ENCODE peak calls at places on chromosomes 1 and 21, in four cellular contexts. Y, C, V and O are unnamed samples.

GRCh38 chr1:101373570-101373969 is 136.8 kb downstream of the S1PR1 start:
- DNase-seq in Y (no peak), C (no peak), V (no peak), O (no peak)

GRCh38 chr1:84350104-84350503 is 48.2 kb upstream of the DNASE2B start:
- DNase-seq in Y (no peak), C (no peak), V (no peak), O (no peak)

GRCh38 chr1:78474092-78474491 is 16.7 kb upstream of the PTGFR start:
- DNase-seq in Y (no peak), C (no peak), V (no peak), O (no peak)

GRCh38 chr1:116826818-116827606 is 72.8 kb downstream of the CD2 start:
- DNase-seq in Y (no peak), C (no peak), V (no peak), O (no peak)

GRCh38 chr1:192045038-192045575 is 113.2 kb upstream of the RGS18 start:
- DNase-seq in Y (no peak), C (no peak), V (no peak), O (no peak)

GRCh38 chr1:39639333-39640130 is at the start of gene HEYL:
- DNase-seq in Y (peak), C (no peak), V (peak), O (no peak)

GRCh38 chr1:159985456-159985855 is 31.4 kb upstream of the SLAMF9 start:
- DNase-seq in Y (no peak), C (no peak), V (no peak), O (no peak)

GRCh38 chr1:203553501-203553900 is 59.5 kb downstream of the OPTC start:
- DNase-seq in Y (no peak), C (no peak), V (no peak), O (no peak)

GRCh38 chr21:21436012-21436545 is 437.9 kb downstream of the NCAM2 start:
- DNase-seq in Y (no peak), C (no peak), V (peak), O (no peak)

GRCh38 chr1:233244183-233244582 is 51.3 kb downstream of the PCNX2 start:
- DNase-seq in Y (no peak), C (peak), V (peak), O (peak)

GRCh38 chr1:89657886-89658285 is 25.0 kb downstream of the LRRC8C start:
- DNase-seq in Y (no peak), C (no peak), V (peak), O (no peak)

GRCh38 chr1:185360714-185361113 is 43.7 kb upstream of the IVNS1ABP start:
- DNase-seq in Y (no peak), C (no peak), V (peak), O (no peak)

GRCh38 chr1:168991667-168992475 is 114.6 kb upstream of the ATP1B1 start:
- DNase-seq in Y (no peak), C (no peak), V (no peak), O (no peak)

GRCh38 chr1:6795661-6796060 is 10.4 kb downstream of the CAMTA1 start:
- DNase-seq in Y (no peak), C (peak), V (peak), O (peak)

GRCh38 chr1:103525114-103525606 is 339 bp upstream of the RNPC3 start:
- DNase-seq in Y (peak), C (peak), V (peak), O (no peak)

GRCh38 chr1:46606255-46606965 is 2.3 kb upstream of the MKNK1 start:
- DNase-seq in Y (no peak), C (no peak), V (no peak), O (no peak)

GRCh38 chr1:4868521-4868920 is 214.1 kb downstream of the AJAP1 start:
- DNase-seq in Y (no peak), C (no peak), V (no peak), O (no peak)

GRCh38 chr1:204841798-204842197 is 28.9 kb upstream of the NFASC start:
- DNase-seq in Y (no peak), C (no peak), V (no peak), O (no peak)

GRCh38 chr1:200028586-200029034 is 1.1 kb downstream of the NR5A2 start:
- DNase-seq in Y (no peak), C (no peak), V (no peak), O (no peak)

GRCh38 chr1:14267991-14268390 is 330.5 kb upstream of the KAZN start:
- DNase-seq in Y (no peak), C (no peak), V (no peak), O (no peak)

GRCh38 chr1:203440780-203441179 is 34.8 kb upstream of the PRELP start:
- DNase-seq in Y (peak), C (peak), V (peak), O (peak)

GRCh38 chr21:39384674-39385298 is 35.9 kb upstream of the HMGN1 start:
- DNase-seq in Y (no peak), C (peak), V (peak), O (no peak)

GRCh38 chr1:30648408-30649000 is 74.9 kb downstream of the MATN1 start:
- DNase-seq in Y (no peak), C (no peak), V (no peak), O (no peak)

GRCh38 chr1:61100578-61100977 is 18.2 kb downstream of the NFIA start:
- DNase-seq in Y (no peak), C (no peak), V (no peak), O (no peak)

GRCh38 chr21:44844256-44844655 is 26.4 kb upstream of the SUMO3 start:
- DNase-seq in Y (no peak), C (no peak), V (no peak), O (no peak)

GRCh38 chr1:212309967-212310366 is 24.8 kb downstream of the PPP2R5A start:
- DNase-seq in Y (no peak), C (no peak), V (no peak), O (no peak)

GRCh38 chr1:218164111-218164929 is 120.8 kb upstream of the RRP15 start:
- DNase-seq in Y (peak), C (peak), V (peak), O (no peak)

GRCh38 chr1:40646385-40646784 is 19.1 kb downstream of the RIMS3 start:
- DNase-seq in Y (no peak), C (no peak), V (no peak), O (no peak)

GRCh38 chr1:85091647-85092295 is 43.5 kb upstream of the MCOLN3 start:
- DNase-seq in Y (no peak), C (no peak), V (no peak), O (no peak)

GRCh38 chr1:74468982-74469603 is 43.3 kb downstream of the LRRC53 start:
- DNase-seq in Y (no peak), C (peak), V (peak), O (peak)

GRCh38 chr1:239952348-239953307 is 139.1 kb upstream of the FMN2 start:
- DNase-seq in Y (no peak), C (no peak), V (no peak), O (no peak)

GRCh38 chr1:30088594-30089556 is 634.5 kb downstream of the MATN1 start:
- DNase-seq in Y (no peak), C (no peak), V (no peak), O (no peak)

GRCh38 chr1:79293611-79294010 is 287.1 kb upstream of the ADGRL4 start:
- DNase-seq in Y (no peak), C (peak), V (peak), O (peak)

GRCh38 chr1:230153655-230154296 is 86.7 kb downstream of the GALNT2 start:
- DNase-seq in Y (no peak), C (no peak), V (peak), O (peak)

GRCh38 chr1:152034654-152035405 is 2.0 kb downstream of the S100A11 start:
- DNase-seq in Y (peak), C (peak), V (peak), O (no peak)

GRCh38 chr21:17782051-17782450 is 37.1 kb downstream of the C21orf91 start:
- DNase-seq in Y (no peak), C (no peak), V (no peak), O (no peak)

GRCh38 chr1:108505766-108506075 is 54.2 kb upstream of the EEIG2 start:
- DNase-seq in Y (no peak), C (no peak), V (no peak), O (no peak)

GRCh38 chr1:9626201-9626608 is 25.3 kb upstream of the PIK3CD start:
- DNase-seq in Y (peak), C (no peak), V (no peak), O (no peak)

DNA sequence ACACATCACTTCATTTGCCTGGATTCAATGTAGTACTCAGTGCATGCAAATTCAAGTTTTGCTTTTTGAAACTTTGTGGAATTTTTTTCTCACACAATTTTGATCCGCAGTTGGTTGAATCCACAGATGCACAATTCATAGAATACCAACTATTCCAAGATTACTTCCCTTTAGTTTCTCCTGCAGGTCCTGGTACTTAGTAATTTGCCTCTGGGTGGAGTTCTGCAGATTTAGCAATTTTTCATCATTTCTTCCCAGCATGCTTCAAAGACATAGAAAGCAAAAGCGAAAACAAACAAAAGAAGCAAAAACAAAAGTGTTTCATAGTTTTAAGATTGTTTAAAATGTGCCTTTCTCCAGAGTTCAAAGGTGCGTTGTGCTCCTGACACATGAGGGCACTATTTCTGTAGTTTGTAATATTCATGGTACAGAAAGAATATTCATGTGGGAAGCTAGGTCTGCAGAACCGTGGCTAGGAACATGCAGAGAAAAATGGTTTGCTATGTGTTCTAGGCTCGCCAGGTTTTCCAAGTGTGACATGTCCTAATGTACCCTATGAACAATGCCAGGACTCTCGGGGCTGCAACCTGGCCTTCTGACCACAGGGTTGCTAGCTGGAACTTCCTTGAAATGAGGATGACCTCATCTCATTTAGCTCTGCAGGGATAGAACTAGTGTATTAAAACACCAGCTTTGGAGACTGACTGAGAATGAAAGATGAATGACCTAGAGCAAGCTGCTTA is 30.0 kb upstream of the RCSD1 start:
- DNase-seq in Y (peak), C (peak), V (peak), O (peak)
- TF ChIP-seq CTCF in Y (peak), C (peak), V (peak), O (peak)

DNA sequence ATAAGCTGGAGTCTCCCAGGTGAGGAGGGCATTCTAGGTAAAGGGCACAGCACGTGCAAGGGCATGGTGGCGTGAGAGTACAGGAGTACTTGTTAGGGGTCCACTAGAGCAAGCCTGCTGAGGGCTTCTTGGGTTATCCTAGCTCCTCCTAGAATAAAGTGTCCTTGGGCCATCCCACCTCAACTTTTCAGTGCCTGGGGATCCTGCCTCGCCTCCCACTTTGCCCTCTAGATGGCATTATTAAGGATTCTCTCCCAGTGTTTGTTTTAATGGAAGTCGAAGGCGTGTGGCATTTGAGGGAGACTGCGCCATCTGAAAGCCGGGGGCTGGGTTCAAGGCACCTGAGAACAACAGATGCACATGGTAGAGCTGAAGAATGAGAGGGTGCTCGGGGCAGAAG is 74.5 kb upstream of the SELENON start:
- DNase-seq in Y (no peak), C (no peak), V (no peak), O (no peak)
- TF ChIP-seq CTCF in Y (no peak), C (peak), V (no peak), O (no peak)

GRCh38 chr21:16070207-16070651 is 340.4 kb downstream of the USP25 start:
- DNase-seq in Y (no peak), C (peak), V (no peak), O (no peak)
- TF ChIP-seq CTCF in Y (no peak), C (peak), V (no peak), O (peak)

GRCh38 chr1:87151500-87152421 is 176.9 kb upstream of the LMO4 start:
- DNase-seq in Y (peak), C (no peak), V (peak), O (peak)
- TF ChIP-seq CTCF in Y (peak), C (no peak), V (peak), O (peak)

GRCh38 chr1:57421366-57421765 is 2.5 kb downstream of the DAB1 start:
- DNase-seq in Y (no peak), C (no peak), V (peak), O (no peak)

GRCh38 chr1:57422271-57423134 is 1.4 kb downstream of the DAB1 start:
- DNase-seq in Y (no peak), C (no peak), V (peak), O (no peak)

GRCh38 chr1:57423135-57424131 is at the start of gene DAB1:
- DNase-seq in Y (no peak), C (no peak), V (peak), O (no peak)

GRCh38 chr1:57424231-57425027 is 569 bp upstream of the DAB1 start:
- DNase-seq in Y (peak), C (peak), V (peak), O (no peak)
- TF ChIP-seq CTCF in Y (no peak), C (peak), V (peak), O (peak)

GRCh38 chr1:226549094-226549936 is 751 bp downstream of the STUM start:
- DNase-seq in Y (peak), C (no peak), V (no peak), O (no peak)
- TF ChIP-seq CTCF in Y (no peak), C (no peak), V (no peak), O (no peak)

GRCh38 chr21:37496972-37497371 is 130.4 kb downstream of the DYRK1A start:
- DNase-seq in Y (no peak), C (no peak), V (peak), O (no peak)
- TF ChIP-seq CTCF in Y (peak), C (peak), V (peak), O (peak)